ENCODE peak calls at places on chromosomes 13 and 19, in five cellular contexts. One of them, this sample, is unnamed.

GRCh38 chr19:7199613-7200533 is 94.3 kb downstream of the INSR start:
- DNase-seq in stimulated activated CD4-positive, alpha-beta T cell treated with anti-CD3 and anti-CD28 coated beads, Interleukin-2, amount 100 ng/mL, for 24 hours: no peak
- DNase-seq in NCI-H460: no peak
- DNase-seq in AG09319: no peak
- DNase-seq in nephron progenitor cell: no peak
- DNase-seq in this sample: no peak

GRCh38 chr19:34313188-34313587 is 51.8 kb upstream of the GPI start:
- DNase-seq in nephron progenitor cell: no peak
- DNase-seq in stimulated activated CD4-positive, alpha-beta T cell treated with anti-CD3 and anti-CD28 coated beads, Interleukin-2, amount 100 ng/mL, for 24 hours: no peak
- DNase-seq in NCI-H460: no peak
- DNase-seq in AG09319: no peak
- DNase-seq in this sample: no peak

GRCh38 chr13:32147193-32147592 is 115.6 kb downstream of the FRY start:
- DNase-seq in stimulated activated CD4-positive, alpha-beta T cell treated with anti-CD3 and anti-CD28 coated beads, Interleukin-2, amount 100 ng/mL, for 24 hours: no peak
- DNase-seq in NCI-H460: no peak
- DNase-seq in nephron progenitor cell: no peak
- DNase-seq in AG09319: no peak
- DNase-seq in this sample: no peak

GRCh38 chr13:78881746-78882145 is 222.8 kb upstream of the OBI1 start:
- DNase-seq in AG09319: no peak
- DNase-seq in nephron progenitor cell: no peak
- DNase-seq in NCI-H460: no peak
- DNase-seq in stimulated activated CD4-positive, alpha-beta T cell treated with anti-CD3 and anti-CD28 coated beads, Interleukin-2, amount 100 ng/mL, for 24 hours: no peak
- DNase-seq in this sample: no peak

GRCh38 chr19:54893406-54893805 is 12.5 kb upstream of the NCR1 start:
- DNase-seq in AG09319: no peak
- DNase-seq in nephron progenitor cell: no peak
- DNase-seq in stimulated activated CD4-positive, alpha-beta T cell treated with anti-CD3 and anti-CD28 coated beads, Interleukin-2, amount 100 ng/mL, for 24 hours: no peak
- DNase-seq in NCI-H460: no peak
- DNase-seq in this sample: no peak

GRCh38 chr19:28705008-28705407 is 507.9 kb downstream of the UQCRFS1 start:
- DNase-seq in NCI-H460: no peak
- DNase-seq in stimulated activated CD4-positive, alpha-beta T cell treated with anti-CD3 and anti-CD28 coated beads, Interleukin-2, amount 100 ng/mL, for 24 hours: no peak
- DNase-seq in nephron progenitor cell: no peak
- DNase-seq in AG09319: peak; percentile 27
- DNase-seq in this sample: no peak

GRCh38 chr19:4867534-4868285 is at the start of gene PLIN3:
- DNase-seq in AG09319: peak; percentile 93
- DNase-seq in nephron progenitor cell: peak; percentile 99
- DNase-seq in NCI-H460: peak; percentile 87
- DNase-seq in stimulated activated CD4-positive, alpha-beta T cell treated with anti-CD3 and anti-CD28 coated beads, Interleukin-2, amount 100 ng/mL, for 24 hours: peak; percentile 96
- DNase-seq in this sample: peak; percentile 87

GRCh38 chr19:50449236-50449899 is 16.7 kb downstream of the MYBPC2 start:
- DNase-seq in stimulated activated CD4-positive, alpha-beta T cell treated with anti-CD3 and anti-CD28 coated beads, Interleukin-2, amount 100 ng/mL, for 24 hours: no peak
- DNase-seq in NCI-H460: no peak
- DNase-seq in nephron progenitor cell: no peak
- DNase-seq in AG09319: no peak
- DNase-seq in this sample: no peak

GRCh38 chr13:46530084-46530935 is 22.7 kb upstream of the LRCH1 start:
- DNase-seq in stimulated activated CD4-positive, alpha-beta T cell treated with anti-CD3 and anti-CD28 coated beads, Interleukin-2, amount 100 ng/mL, for 24 hours: no peak
- DNase-seq in NCI-H460: no peak
- DNase-seq in nephron progenitor cell: no peak
- DNase-seq in AG09319: peak; percentile 24
- DNase-seq in this sample: no peak

GRCh38 chr13:33606692-33607091 is 211.3 kb upstream of the RFC3 start:
- DNase-seq in nephron progenitor cell: no peak
- DNase-seq in AG09319: no peak
- DNase-seq in NCI-H460: peak; percentile 19
- DNase-seq in stimulated activated CD4-positive, alpha-beta T cell treated with anti-CD3 and anti-CD28 coated beads, Interleukin-2, amount 100 ng/mL, for 24 hours: no peak
- DNase-seq in this sample: peak; percentile 31

GRCh38 chr19:10184636-10185035 is 10.1 kb downstream of the DNMT1 start:
- DNase-seq in stimulated activated CD4-positive, alpha-beta T cell treated with anti-CD3 and anti-CD28 coated beads, Interleukin-2, amount 100 ng/mL, for 24 hours: no peak
- DNase-seq in NCI-H460: no peak
- DNase-seq in AG09319: no peak
- DNase-seq in nephron progenitor cell: no peak
- DNase-seq in this sample: no peak

GRCh38 chr13:105341758-105342157 is 1193.7 kb downstream of the EFNB2 start:
- DNase-seq in stimulated activated CD4-positive, alpha-beta T cell treated with anti-CD3 and anti-CD28 coated beads, Interleukin-2, amount 100 ng/mL, for 24 hours: no peak
- DNase-seq in NCI-H460: no peak
- DNase-seq in nephron progenitor cell: no peak
- DNase-seq in AG09319: no peak
- DNase-seq in this sample: no peak

GRCh38 chr13:51761638-51762350 is 42.2 kb downstream of the DHRS12 start:
- DNase-seq in NCI-H460: no peak
- DNase-seq in AG09319: no peak
- DNase-seq in stimulated activated CD4-positive, alpha-beta T cell treated with anti-CD3 and anti-CD28 coated beads, Interleukin-2, amount 100 ng/mL, for 24 hours: no peak
- DNase-seq in nephron progenitor cell: no peak
- DNase-seq in this sample: no peak

GRCh38 chr19:31627824-31628223 is 278.6 kb upstream of the TSHZ3 start:
- DNase-seq in AG09319: no peak
- DNase-seq in stimulated activated CD4-positive, alpha-beta T cell treated with anti-CD3 and anti-CD28 coated beads, Interleukin-2, amount 100 ng/mL, for 24 hours: no peak
- DNase-seq in NCI-H460: no peak
- DNase-seq in nephron progenitor cell: no peak
- DNase-seq in this sample: no peak

GRCh38 chr19:39402417-39403297 is 4.0 kb upstream of the ZFP36 start:
- DNase-seq in stimulated activated CD4-positive, alpha-beta T cell treated with anti-CD3 and anti-CD28 coated beads, Interleukin-2, amount 100 ng/mL, for 24 hours: peak; percentile 90
- DNase-seq in AG09319: peak; percentile 87
- DNase-seq in nephron progenitor cell: peak; percentile 80
- DNase-seq in NCI-H460: no peak
- DNase-seq in this sample: peak; percentile 44

GRCh38 chr13:59088716-59089115 is 1075.0 kb downstream of the DIAPH3 start:
- DNase-seq in stimulated activated CD4-positive, alpha-beta T cell treated with anti-CD3 and anti-CD28 coated beads, Interleukin-2, amount 100 ng/mL, for 24 hours: no peak
- DNase-seq in NCI-H460: no peak
- DNase-seq in nephron progenitor cell: no peak
- DNase-seq in AG09319: no peak
- DNase-seq in this sample: no peak

GRCh38 chr19:6769006-6769637 is 1.9 kb upstream of the SH2D3A start:
- DNase-seq in NCI-H460: no peak
- DNase-seq in AG09319: no peak
- DNase-seq in nephron progenitor cell: no peak
- DNase-seq in stimulated activated CD4-positive, alpha-beta T cell treated with anti-CD3 and anti-CD28 coated beads, Interleukin-2, amount 100 ng/mL, for 24 hours: no peak
- DNase-seq in this sample: no peak

This sample was measured in C1 segment of cervical spinal cord.